ENCODE peak calls at places on chromosomes 16 and 17, in five cellular contexts. One of them, this sample, is unnamed.
A peak's percentile ranks its signal among the peaks of the same experiment; 100 is the strongest.

GRCh38 chr16:69706256-69706974 is 19.9 kb downstream of the NQO1 start:
- DNase-seq in IMR-90: no peak
- DNase-seq in A549: no peak
- DNase-seq in GM12891: no peak
- DNase-seq in Peyer's patch: no peak
- DNase-seq in this sample: no peak

GRCh38 chr16:2739555-2740435 is 12.6 kb upstream of the SRRM2 start:
- DNase-seq in IMR-90: no peak
- DNase-seq in A549: no peak
- DNase-seq in GM12891: no peak
- DNase-seq in Peyer's patch: no peak
- DNase-seq in this sample: no peak

GRCh38 chr16:88784074-88784855 is 755 bp downstream of the PIEZO1 start:
- DNase-seq in IMR-90: peak; percentile 72
- DNase-seq in A549: peak; percentile 74
- DNase-seq in GM12891: no peak
- DNase-seq in Peyer's patch: peak; percentile 79
- DNase-seq in this sample: peak; percentile 83

GRCh38 chr16:57865746-57866528 is 63.6 kb upstream of the KIFC3 start:
- DNase-seq in IMR-90: no peak
- DNase-seq in A549: no peak
- DNase-seq in GM12891: no peak
- DNase-seq in Peyer's patch: no peak
- DNase-seq in this sample: no peak

GRCh38 chr16:88023786-88024185 is 72.6 kb downstream of the BANP start:
- DNase-seq in IMR-90: no peak
- DNase-seq in A549: no peak
- DNase-seq in GM12891: no peak
- DNase-seq in Peyer's patch: no peak
- DNase-seq in this sample: no peak

GRCh38 chr17:75390982-75391381 is 14.5 kb downstream of the GRB2 start:
- DNase-seq in IMR-90: peak; percentile 39
- DNase-seq in A549: no peak
- DNase-seq in GM12891: no peak
- DNase-seq in Peyer's patch: no peak
- DNase-seq in this sample: no peak

GRCh38 chr16:89448656-89449055 is 41.7 kb downstream of the ANKRD11 start:
- DNase-seq in IMR-90: no peak
- DNase-seq in A549: no peak
- DNase-seq in GM12891: no peak
- DNase-seq in Peyer's patch: peak; percentile 72
- DNase-seq in this sample: no peak

GRCh38 chr16:17343028-17343427 is 127.7 kb downstream of the XYLT1 start:
- DNase-seq in IMR-90: no peak
- DNase-seq in A549: no peak
- DNase-seq in GM12891: no peak
- DNase-seq in Peyer's patch: no peak
- DNase-seq in this sample: no peak

GRCh38 chr16:31071861-31072260 is 2.2 kb downstream of the ZNF668 start:
- DNase-seq in IMR-90: peak; percentile 94
- DNase-seq in A549: no peak
- DNase-seq in GM12891: no peak
- DNase-seq in Peyer's patch: no peak
- DNase-seq in this sample: no peak

GRCh38 chr16:86651823-86652222 is 73.5 kb downstream of the FOXL1 start:
- DNase-seq in IMR-90: no peak
- DNase-seq in A549: no peak
- DNase-seq in GM12891: no peak
- DNase-seq in Peyer's patch: no peak
- DNase-seq in this sample: no peak

GRCh38 chr17:49460401-49460800 is 34.7 kb upstream of the NGFR start:
- DNase-seq in IMR-90: no peak
- DNase-seq in A549: no peak
- DNase-seq in GM12891: no peak
- DNase-seq in Peyer's patch: no peak
- DNase-seq in this sample: no peak

GRCh38 chr16:66970775-66971725 is 10.0 kb downstream of the CES3 start:
- DNase-seq in IMR-90: peak; percentile 80
- DNase-seq in A549: peak; percentile 39
- DNase-seq in GM12891: no peak
- DNase-seq in Peyer's patch: no peak
- DNase-seq in this sample: no peak

GRCh38 chr16:4938683-4939030 is 1.7 kb upstream of the PPL start:
- DNase-seq in IMR-90: peak; percentile 46
- DNase-seq in A549: no peak
- DNase-seq in GM12891: no peak
- DNase-seq in Peyer's patch: no peak
- DNase-seq in this sample: no peak

GRCh38 chr16:73713817-73714495 is 582.7 kb upstream of the PSMD7 start:
- DNase-seq in IMR-90: peak; percentile 4
- DNase-seq in A549: peak; percentile 29
- DNase-seq in GM12891: no peak
- DNase-seq in Peyer's patch: no peak
- DNase-seq in this sample: no peak

GRCh38 chr17:80365001-80365965 is 49.7 kb upstream of the ENDOV start:
- DNase-seq in IMR-90: no peak
- DNase-seq in A549: no peak
- DNase-seq in GM12891: no peak
- DNase-seq in Peyer's patch: peak; percentile 21
- DNase-seq in this sample: no peak

GRCh38 chr17:45229681-45230409 is 8.2 kb downstream of the FMNL1 start:
- DNase-seq in IMR-90: no peak
- DNase-seq in A549: no peak
- DNase-seq in GM12891: no peak
- DNase-seq in Peyer's patch: no peak
- DNase-seq in this sample: no peak

GRCh38 chr16:58024673-58025350 is 742 bp upstream of the MMP15 start:
- DNase-seq in IMR-90: no peak
- DNase-seq in A549: peak; percentile 25
- DNase-seq in GM12891: no peak
- DNase-seq in Peyer's patch: peak; percentile 93
- DNase-seq in this sample: peak; percentile 53

GRCh38 chr17:32483451-32484019 is 3.3 kb upstream of the CDK5R1 start:
- DNase-seq in IMR-90: peak; percentile 61
- DNase-seq in A549: peak; percentile 70
- DNase-seq in GM12891: no peak
- DNase-seq in Peyer's patch: peak; percentile 53
- DNase-seq in this sample: peak; percentile 37

GRCh38 chr17:39757931-39758873 is 20.5 kb downstream of the GRB7 start:
- DNase-seq in IMR-90: no peak
- DNase-seq in A549: no peak
- DNase-seq in GM12891: no peak
- DNase-seq in Peyer's patch: no peak
- DNase-seq in this sample: no peak

GRCh38 chr17:37200497-37200896 is 175.3 kb upstream of the C17orf78 start:
- DNase-seq in IMR-90: no peak
- DNase-seq in A549: no peak
- DNase-seq in GM12891: no peak
- DNase-seq in Peyer's patch: no peak
- DNase-seq in this sample: no peak

GRCh38 chr16:1474796-1475551 is at the start of gene CLCN7:
- DNase-seq in IMR-90: peak; percentile 82
- DNase-seq in A549: peak; percentile 92
- DNase-seq in GM12891: peak; percentile 99
- DNase-seq in Peyer's patch: peak; percentile 96
- DNase-seq in this sample: peak; percentile 93
- TF ChIP-seq POLR2A in IMR-90: peak; percentile 85
- TF ChIP-seq POLR2A in A549: peak; percentile 66
- TF ChIP-seq POLR2A in GM12891: peak; percentile 88
- TF ChIP-seq POLR2A in Peyer's patch: peak; percentile 92
- TF ChIP-seq POLR2A in this sample: peak; percentile 86

DNA sequence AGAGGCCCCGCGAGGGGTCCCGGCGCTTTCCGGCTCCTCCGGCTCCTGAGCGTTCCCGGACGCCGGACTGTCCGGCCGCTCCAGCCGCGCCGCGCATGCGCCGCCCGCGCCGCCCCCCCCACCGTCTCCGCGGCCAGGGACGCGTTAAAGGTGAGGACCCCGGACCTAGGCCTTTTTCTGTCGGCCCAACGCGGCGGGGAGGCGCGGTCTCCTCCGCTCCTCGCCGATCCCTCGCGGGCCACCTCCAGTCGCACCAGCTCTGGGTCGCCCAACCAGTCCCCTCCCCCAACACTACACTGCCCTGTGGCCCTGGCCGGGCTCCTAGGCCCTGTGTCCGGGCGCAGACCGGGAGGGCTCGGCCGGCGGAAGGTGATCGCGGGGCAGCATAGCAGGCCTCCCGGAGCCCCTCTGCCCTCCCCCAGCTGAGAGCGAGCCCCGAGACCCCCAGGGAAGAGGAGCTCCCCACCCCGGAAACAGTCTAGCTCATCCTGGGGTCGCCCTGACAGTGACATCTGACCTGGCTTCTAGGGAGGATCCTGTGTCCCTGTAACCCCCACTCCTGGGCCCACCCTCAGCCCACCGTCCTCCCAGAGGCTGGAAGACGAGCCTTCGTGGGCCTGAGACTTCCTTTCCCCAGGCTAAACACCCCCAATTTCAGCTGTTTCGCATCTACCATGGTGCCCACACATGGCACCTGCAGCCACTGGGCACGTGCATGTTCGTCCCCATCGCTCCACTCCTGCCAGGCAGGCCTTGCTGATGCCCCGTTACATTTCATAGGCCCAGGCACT is 14.7 kb upstream of the BCAR1 start:
- DNase-seq in IMR-90: peak; percentile 47
- DNase-seq in A549: peak; percentile 77
- DNase-seq in GM12891: peak; percentile 93
- DNase-seq in Peyer's patch: peak; percentile 82
- DNase-seq in this sample: peak; percentile 75
- TF ChIP-seq POLR2A in IMR-90: no peak
- TF ChIP-seq POLR2A in A549: peak; percentile 53
- TF ChIP-seq POLR2A in GM12891: no peak
- TF ChIP-seq POLR2A in Peyer's patch: peak; percentile 52
- TF ChIP-seq POLR2A in this sample: no peak

GRCh38 chr17:14301279-14301760 is 439 bp downstream of the HS3ST3B1 start:
- DNase-seq in IMR-90: no peak
- DNase-seq in A549: no peak
- DNase-seq in GM12891: no peak
- DNase-seq in Peyer's patch: no peak
- DNase-seq in this sample: no peak

GRCh38 chr17:14302421-14303099 is 1.7 kb downstream of the HS3ST3B1 start:
- DNase-seq in IMR-90: peak; percentile 86
- DNase-seq in A549: peak; percentile 80
- DNase-seq in GM12891: peak; percentile 80
- DNase-seq in Peyer's patch: peak; percentile 92
- DNase-seq in this sample: peak; percentile 85

GRCh38 chr17:14300628-14301278 is at the start of gene HS3ST3B1:
- DNase-seq in IMR-90: peak; percentile 100
- DNase-seq in A549: peak; percentile 98
- DNase-seq in GM12891: peak; percentile 84
- DNase-seq in Peyer's patch: peak; percentile 99
- DNase-seq in this sample: peak; percentile 92

GRCh38 chr17:14303343-14304221 is 2.7 kb downstream of the HS3ST3B1 start:
- DNase-seq in IMR-90: no peak
- DNase-seq in A549: no peak
- DNase-seq in GM12891: no peak
- DNase-seq in Peyer's patch: no peak
- DNase-seq in this sample: no peak

DNA sequence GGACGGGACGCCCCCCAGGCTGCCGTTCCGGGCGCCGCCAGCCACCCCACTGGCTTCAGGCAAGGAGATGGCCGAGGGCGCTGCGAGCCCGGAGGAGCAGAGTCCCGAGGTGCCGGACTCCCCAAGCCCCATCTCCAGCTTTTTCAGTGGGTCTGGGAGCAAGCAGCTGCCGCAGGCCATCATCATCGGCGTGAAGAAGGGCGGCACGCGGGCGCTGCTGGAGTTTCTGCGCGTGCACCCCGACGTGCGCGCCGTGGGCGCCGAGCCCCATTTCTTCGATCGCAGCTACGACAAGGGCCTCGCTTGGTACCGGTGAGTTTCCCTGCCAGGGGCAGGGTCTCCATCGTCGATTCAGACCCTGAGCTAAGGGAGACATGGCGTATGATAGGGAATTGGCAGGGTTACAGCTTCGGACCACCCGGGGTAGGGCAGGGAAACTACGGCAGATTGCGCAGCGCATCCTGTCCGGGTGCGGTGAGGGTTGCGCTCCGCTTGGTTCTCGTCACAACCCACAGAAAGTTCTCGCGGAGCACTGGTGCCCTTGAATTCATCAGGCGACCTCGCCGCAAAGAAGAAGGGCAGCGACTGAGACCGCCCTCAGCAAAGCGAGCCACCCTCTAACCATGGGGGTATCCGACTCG is 1.0 kb downstream of the HS3ST3B1 start:
- DNase-seq in IMR-90: peak; percentile 48
- DNase-seq in A549: peak; percentile 29
- DNase-seq in GM12891: no peak
- DNase-seq in Peyer's patch: peak; percentile 61
- DNase-seq in this sample: peak; percentile 39
- TF ChIP-seq POLR2A in IMR-90: no peak
- TF ChIP-seq POLR2A in A549: no peak
- TF ChIP-seq POLR2A in GM12891: no peak
- TF ChIP-seq POLR2A in Peyer's patch: no peak
- TF ChIP-seq POLR2A in this sample: no peak

GRCh38 chr17:78330570-78331224 is 29.2 kb downstream of the SOCS3 start:
- DNase-seq in IMR-90: no peak
- DNase-seq in A549: peak; percentile 92
- DNase-seq in GM12891: no peak
- DNase-seq in Peyer's patch: no peak
- DNase-seq in this sample: no peak
- TF ChIP-seq POLR2A in IMR-90: no peak
- TF ChIP-seq POLR2A in A549: no peak
- TF ChIP-seq POLR2A in GM12891: no peak
- TF ChIP-seq POLR2A in Peyer's patch: no peak
- TF ChIP-seq POLR2A in this sample: no peak

DNA sequence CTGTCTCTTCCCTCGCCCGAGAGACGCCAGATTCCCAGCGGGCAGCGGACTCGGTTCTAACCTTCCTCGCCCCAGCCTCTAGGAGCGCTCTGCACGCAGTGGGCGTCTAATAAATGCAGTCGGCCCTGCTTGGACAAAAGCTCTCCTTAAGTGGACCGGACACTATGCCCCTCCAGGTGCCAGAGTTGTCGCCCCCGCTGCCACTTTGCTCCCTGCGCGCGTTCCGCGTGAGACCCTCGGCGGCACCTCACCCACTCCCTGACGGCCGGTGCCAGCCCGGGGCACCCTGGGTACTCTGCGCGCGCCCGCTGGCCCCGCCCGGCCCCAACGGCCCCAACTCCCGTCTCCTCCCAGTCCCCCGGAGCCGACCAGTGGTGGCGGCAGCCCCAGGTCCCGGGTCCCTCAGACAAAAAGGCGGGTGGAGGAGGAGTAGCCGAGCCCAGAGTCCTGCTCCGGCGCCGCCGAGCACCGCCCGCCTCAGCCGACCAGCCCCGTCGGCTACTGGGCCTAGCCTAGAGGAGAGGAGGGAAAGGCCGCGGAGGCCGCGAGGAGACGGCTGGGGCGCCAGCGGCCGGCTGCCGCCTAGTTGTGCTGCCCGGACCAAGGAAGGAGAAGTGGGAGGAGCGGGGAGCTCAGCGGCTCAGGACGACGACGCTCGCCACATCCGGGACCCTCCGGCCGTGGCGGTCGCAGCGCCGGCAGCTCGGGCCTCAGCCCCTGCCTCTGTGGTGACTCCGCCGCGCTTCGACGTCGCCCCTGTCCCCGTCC is 123.0 kb downstream of the GOSR1 start:
- DNase-seq in IMR-90: peak; percentile 70
- DNase-seq in A549: peak; percentile 89
- DNase-seq in GM12891: peak; percentile 70
- DNase-seq in Peyer's patch: peak; percentile 92
- DNase-seq in this sample: peak; percentile 80
- TF ChIP-seq POLR2A in IMR-90: peak; percentile 75
- TF ChIP-seq POLR2A in A549: peak; percentile 89
- TF ChIP-seq POLR2A in GM12891: peak; percentile 79
- TF ChIP-seq POLR2A in Peyer's patch: peak; percentile 89
- TF ChIP-seq POLR2A in this sample: peak; percentile 70